ENCODE peak calls at places on chromosomes 1 and 21, in ten cellular contexts. One of them, this sample, is unnamed.
A peak's percentile ranks its signal among the peaks of the same experiment; 100 is the strongest.

GRCh38 chr1:44326821-44327465 is 28.1 kb downstream of the ERI3 start:
- DNase-seq in testis: no peak
- DNase-seq in ovary: no peak
- DNase-seq in A549: no peak
- DNase-seq in heart right ventricle: no peak
- DNase-seq in CD8-positive, alpha-beta T cell: no peak
- DNase-seq in fibroblast of lung: peak; percentile 9
- DNase-seq in astrocyte: no peak
- DNase-seq in IMR-90: no peak
- DNase-seq in uterus: no peak
- DNase-seq in this sample: no peak

GRCh38 chr1:178037510-178038253 is 56.2 kb upstream of the RASAL2 start:
- DNase-seq in uterus: peak; percentile 77
- DNase-seq in astrocyte: peak; percentile 61
- DNase-seq in CD8-positive, alpha-beta T cell: no peak
- DNase-seq in fibroblast of lung: peak; percentile 77
- DNase-seq in IMR-90: peak; percentile 54
- DNase-seq in heart right ventricle: peak; percentile 89
- DNase-seq in A549: peak; percentile 88
- DNase-seq in ovary: peak; percentile 94
- DNase-seq in testis: peak; percentile 86
- DNase-seq in this sample: no peak

GRCh38 chr21:40671721-40672120 is 175.2 kb downstream of the DSCAM start:
- DNase-seq in testis: no peak
- DNase-seq in ovary: no peak
- DNase-seq in A549: no peak
- DNase-seq in uterus: no peak
- DNase-seq in astrocyte: peak; percentile 73
- DNase-seq in IMR-90: no peak
- DNase-seq in CD8-positive, alpha-beta T cell: no peak
- DNase-seq in heart right ventricle: no peak
- DNase-seq in fibroblast of lung: peak; percentile 77
- DNase-seq in this sample: no peak

GRCh38 chr1:180503274-180503862 is 991 bp upstream of the ACBD6 start:
- DNase-seq in fibroblast of lung: no peak
- DNase-seq in uterus: no peak
- DNase-seq in heart right ventricle: no peak
- DNase-seq in CD8-positive, alpha-beta T cell: no peak
- DNase-seq in astrocyte: no peak
- DNase-seq in testis: peak; percentile 43
- DNase-seq in IMR-90: no peak
- DNase-seq in A549: peak; percentile 43
- DNase-seq in ovary: no peak
- DNase-seq in this sample: no peak

GRCh38 chr1:36881541-36881940 is 152.8 kb downstream of the GRIK3 start:
- DNase-seq in astrocyte: no peak
- DNase-seq in CD8-positive, alpha-beta T cell: no peak
- DNase-seq in IMR-90: no peak
- DNase-seq in fibroblast of lung: no peak
- DNase-seq in testis: no peak
- DNase-seq in A549: no peak
- DNase-seq in uterus: no peak
- DNase-seq in ovary: no peak
- DNase-seq in heart right ventricle: no peak
- DNase-seq in this sample: no peak

GRCh38 chr1:229894535-229894934 is 172.5 kb upstream of the GALNT2 start:
- DNase-seq in uterus: no peak
- DNase-seq in heart right ventricle: no peak
- DNase-seq in CD8-positive, alpha-beta T cell: no peak
- DNase-seq in A549: no peak
- DNase-seq in astrocyte: no peak
- DNase-seq in fibroblast of lung: no peak
- DNase-seq in ovary: no peak
- DNase-seq in IMR-90: no peak
- DNase-seq in testis: no peak
- DNase-seq in this sample: no peak

GRCh38 chr1:40855513-40855912 is 6.7 kb downstream of the CITED4 start:
- DNase-seq in heart right ventricle: no peak
- DNase-seq in CD8-positive, alpha-beta T cell: no peak
- DNase-seq in fibroblast of lung: no peak
- DNase-seq in uterus: no peak
- DNase-seq in astrocyte: no peak
- DNase-seq in IMR-90: no peak
- DNase-seq in ovary: no peak
- DNase-seq in A549: no peak
- DNase-seq in testis: no peak
- DNase-seq in this sample: no peak

GRCh38 chr1:2778220-2778592 is 23.3 kb downstream of the TTC34 start:
- DNase-seq in A549: no peak
- DNase-seq in fibroblast of lung: no peak
- DNase-seq in testis: no peak
- DNase-seq in astrocyte: no peak
- DNase-seq in ovary: no peak
- DNase-seq in CD8-positive, alpha-beta T cell: no peak
- DNase-seq in heart right ventricle: no peak
- DNase-seq in uterus: no peak
- DNase-seq in IMR-90: no peak
- DNase-seq in this sample: no peak

GRCh38 chr1:116988908-116989307 is 12.7 kb upstream of the CD101 start:
- DNase-seq in ovary: no peak
- DNase-seq in uterus: no peak
- DNase-seq in IMR-90: no peak
- DNase-seq in astrocyte: peak; percentile 67
- DNase-seq in CD8-positive, alpha-beta T cell: no peak
- DNase-seq in fibroblast of lung: peak; percentile 73
- DNase-seq in testis: no peak
- DNase-seq in heart right ventricle: no peak
- DNase-seq in A549: no peak
- DNase-seq in this sample: no peak

GRCh38 chr1:112743174-112744018 is 28.3 kb upstream of the PPM1J start:
- DNase-seq in IMR-90: peak; percentile 19
- DNase-seq in CD8-positive, alpha-beta T cell: no peak
- DNase-seq in uterus: no peak
- DNase-seq in A549: no peak
- DNase-seq in testis: peak; percentile 26
- DNase-seq in heart right ventricle: no peak
- DNase-seq in fibroblast of lung: peak; percentile 50
- DNase-seq in astrocyte: peak; percentile 13
- DNase-seq in ovary: no peak
- DNase-seq in this sample: no peak

GRCh38 chr1:150487763-150488115 is 520 bp downstream of the TARS2 start:
- DNase-seq in CD8-positive, alpha-beta T cell: no peak
- DNase-seq in testis: no peak
- DNase-seq in fibroblast of lung: no peak
- DNase-seq in IMR-90: no peak
- DNase-seq in astrocyte: no peak
- DNase-seq in A549: no peak
- DNase-seq in ovary: peak; percentile 24
- DNase-seq in uterus: no peak
- DNase-seq in heart right ventricle: no peak
- DNase-seq in this sample: no peak

GRCh38 chr1:160997323-160998038 is 23.5 kb downstream of the F11R start:
- DNase-seq in heart right ventricle: peak; percentile 83
- DNase-seq in CD8-positive, alpha-beta T cell: no peak
- DNase-seq in IMR-90: peak; percentile 64
- DNase-seq in uterus: peak; percentile 58
- DNase-seq in astrocyte: peak; percentile 49
- DNase-seq in testis: peak; percentile 79
- DNase-seq in ovary: peak; percentile 67
- DNase-seq in A549: peak; percentile 86
- DNase-seq in fibroblast of lung: peak; percentile 63
- DNase-seq in this sample: peak; percentile 45

GRCh38 chr21:44849616-44850130 is 23.8 kb downstream of the PTTG1IP start:
- DNase-seq in CD8-positive, alpha-beta T cell: no peak
- DNase-seq in ovary: peak; percentile 14
- DNase-seq in heart right ventricle: no peak
- DNase-seq in fibroblast of lung: no peak
- DNase-seq in IMR-90: no peak
- DNase-seq in testis: no peak
- DNase-seq in uterus: no peak
- DNase-seq in A549: no peak
- DNase-seq in astrocyte: no peak
- DNase-seq in this sample: no peak

GRCh38 chr1:66396212-66396890 is 137.6 kb upstream of the SGIP1 start:
- DNase-seq in astrocyte: no peak
- DNase-seq in A549: no peak
- DNase-seq in CD8-positive, alpha-beta T cell: no peak
- DNase-seq in ovary: no peak
- DNase-seq in testis: no peak
- DNase-seq in heart right ventricle: no peak
- DNase-seq in fibroblast of lung: no peak
- DNase-seq in uterus: no peak
- DNase-seq in IMR-90: no peak
- DNase-seq in this sample: no peak
- H3K4me3 ChIP-seq in astrocyte: no peak overlapping the region
- H3K4me3 ChIP-seq in A549: no peak overlapping the region
- H3K4me3 ChIP-seq in CD8-positive, alpha-beta T cell: no peak overlapping the region
- H3K4me3 ChIP-seq in ovary: no peak overlapping the region
- H3K4me3 ChIP-seq in testis: no peak overlapping the region
- H3K4me3 ChIP-seq in heart right ventricle: no peak overlapping the region
- H3K4me3 ChIP-seq in fibroblast of lung: no peak overlapping the region
- H3K4me3 ChIP-seq in uterus: no peak overlapping the region
- H3K4me3 ChIP-seq in IMR-90: no peak overlapping the region
- H3K4me3 ChIP-seq in this sample: no peak overlapping the region

GRCh38 chr1:10658396-10659066 is 137.9 kb downstream of the CASZ1 start:
- DNase-seq in A549: no peak
- DNase-seq in fibroblast of lung: no peak
- DNase-seq in CD8-positive, alpha-beta T cell: no peak
- DNase-seq in heart right ventricle: no peak
- DNase-seq in testis: no peak
- DNase-seq in ovary: no peak
- DNase-seq in uterus: no peak
- DNase-seq in IMR-90: no peak
- DNase-seq in astrocyte: no peak
- DNase-seq in this sample: no peak
- H3K4me1 ChIP-seq in A549: no peaks in the 10 kb centered on the region
- H3K4me1 ChIP-seq in fibroblast of lung: no peaks in the 10 kb centered on the region
- H3K4me1 ChIP-seq in CD8-positive, alpha-beta T cell: no peaks in the 10 kb centered on the region
- H3K4me1 ChIP-seq in heart right ventricle: peaks cover 6% of the 10 kb centered on the region
- H3K4me1 ChIP-seq in testis: peaks cover 6% of the 10 kb centered on the region
- H3K4me1 ChIP-seq in ovary: peaks cover 4% of the 10 kb centered on the region
- H3K4me1 ChIP-seq in uterus: no peaks in the 10 kb centered on the region
- H3K4me1 ChIP-seq in IMR-90: peaks cover 1% of the 10 kb centered on the region
- H3K4me1 ChIP-seq in astrocyte: no peaks in the 10 kb centered on the region
- H3K4me1 ChIP-seq in this sample: no peaks in the 10 kb centered on the region

DNA sequence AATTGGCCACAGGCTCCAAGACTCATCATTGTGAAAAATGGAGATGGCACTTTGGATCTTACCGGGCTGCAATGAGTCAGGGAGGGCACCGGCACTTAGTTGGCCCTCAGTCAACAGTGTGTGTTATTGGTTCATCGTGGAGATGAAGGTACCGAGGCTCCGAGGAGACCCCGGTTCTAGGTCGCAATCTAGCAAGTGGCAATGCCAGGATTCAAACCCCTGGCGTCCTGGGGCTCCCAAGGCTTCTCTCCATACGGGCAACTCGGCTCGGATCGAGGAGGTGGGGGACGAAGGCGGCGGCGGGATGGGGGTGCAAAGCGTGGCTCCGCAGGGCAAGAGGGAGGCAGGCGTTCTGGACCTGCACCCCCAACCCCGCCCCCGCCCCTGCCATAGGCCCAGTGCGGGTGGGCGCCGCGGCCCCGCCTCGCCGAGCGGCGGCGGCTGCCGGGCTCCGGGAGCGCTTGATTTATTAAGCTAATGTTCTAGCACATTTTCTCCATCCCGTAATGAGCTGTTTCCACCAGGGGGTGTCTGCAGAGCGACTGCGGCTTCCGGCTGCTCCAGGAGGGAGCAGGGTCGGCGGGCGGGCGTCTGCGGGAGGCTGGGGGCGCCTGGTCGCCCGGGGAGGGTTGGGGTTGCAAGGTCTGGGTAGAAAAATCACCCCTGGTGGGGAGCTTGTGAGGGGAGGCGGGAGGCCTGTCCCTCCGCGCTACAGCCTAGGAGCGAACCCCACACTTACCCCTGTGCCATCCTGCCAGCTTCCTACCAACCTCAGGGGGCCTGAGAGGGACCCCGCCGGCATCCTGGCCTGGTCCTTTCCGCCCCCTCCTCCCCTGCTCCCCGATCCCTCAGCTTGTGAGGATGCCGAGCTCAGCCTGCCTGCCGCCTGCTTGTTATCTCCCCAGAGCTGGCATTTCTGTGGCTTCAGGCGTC is 48.7 kb upstream of the ACOT11 start:
- DNase-seq in astrocyte: no peak
- DNase-seq in CD8-positive, alpha-beta T cell: no peak
- DNase-seq in ovary: peak; percentile 70
- DNase-seq in uterus: no peak
- DNase-seq in IMR-90: peak; percentile 36
- DNase-seq in heart right ventricle: no peak
- DNase-seq in A549: peak; percentile 37
- DNase-seq in fibroblast of lung: peak; percentile 56
- DNase-seq in testis: peak; percentile 44
- DNase-seq in this sample: peak; percentile 52
- H3K4me3 ChIP-seq in astrocyte: peak overlapping the region; percentile 47
- H3K4me3 ChIP-seq in CD8-positive, alpha-beta T cell: peak overlapping the region; percentile 43
- H3K4me3 ChIP-seq in ovary: peak overlapping the region; percentile 36
- H3K4me3 ChIP-seq in uterus: peak overlapping the region; percentile 13
- H3K4me3 ChIP-seq in IMR-90: peak overlapping the region; percentile 11
- H3K4me3 ChIP-seq in heart right ventricle: peak overlapping the region; percentile 31
- H3K4me3 ChIP-seq in A549: peak overlapping the region; percentile 44
- H3K4me3 ChIP-seq in fibroblast of lung: peak overlapping the region; percentile 2
- H3K4me3 ChIP-seq in testis: peak overlapping the region; percentile 44
- H3K4me3 ChIP-seq in this sample: peak overlapping the region; percentile 48

DNA sequence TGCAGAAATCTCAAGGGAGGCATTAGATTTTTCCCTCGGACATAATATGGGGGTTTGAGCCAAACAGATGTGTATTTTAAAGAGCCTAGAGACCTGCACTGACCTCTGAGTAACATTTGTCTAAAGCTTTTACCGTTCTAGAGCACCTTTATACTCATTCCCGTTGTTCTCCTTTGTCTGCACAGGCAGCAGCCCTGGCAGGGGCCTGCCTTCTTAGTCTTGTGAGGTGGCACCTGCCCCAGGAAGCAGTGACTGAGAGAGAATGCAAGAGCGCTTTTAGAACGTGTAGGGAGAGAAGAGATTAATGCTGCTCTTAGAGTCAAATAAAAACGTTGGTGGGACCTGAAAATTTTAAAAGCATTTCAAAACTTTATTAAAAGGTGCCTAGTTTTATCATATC is 25.6 kb upstream of the KIAA0040 start:
- DNase-seq in IMR-90: no peak
- DNase-seq in CD8-positive, alpha-beta T cell: no peak
- DNase-seq in A549: no peak
- DNase-seq in astrocyte: no peak
- DNase-seq in testis: no peak
- DNase-seq in ovary: no peak
- DNase-seq in uterus: no peak
- DNase-seq in fibroblast of lung: no peak
- DNase-seq in heart right ventricle: no peak
- DNase-seq in this sample: no peak
- H3K4me1 ChIP-seq in IMR-90: no peaks in the 10 kb centered on the region
- H3K4me1 ChIP-seq in CD8-positive, alpha-beta T cell: no peaks in the 10 kb centered on the region
- H3K4me1 ChIP-seq in A549: no peaks in the 10 kb centered on the region
- H3K4me1 ChIP-seq in astrocyte: no peaks in the 10 kb centered on the region
- H3K4me1 ChIP-seq in testis: no peaks in the 10 kb centered on the region
- H3K4me1 ChIP-seq in ovary: no peaks in the 10 kb centered on the region
- H3K4me1 ChIP-seq in uterus: no peaks in the 10 kb centered on the region
- H3K4me1 ChIP-seq in fibroblast of lung: peaks cover 2% of the 10 kb centered on the region
- H3K4me1 ChIP-seq in heart right ventricle: peaks cover 20% of the 10 kb centered on the region
- H3K4me1 ChIP-seq in this sample: peaks cover 3% of the 10 kb centered on the region